ENCODE peak calls at places on chromosomes 16 and 17, in eight cellular contexts. O is WTC11, M is PC-9, F is neural progenitor cell, Y is uterus, Q is osteoblast, H is endothelial cell, J is nephron progenitor cell. G is an unnamed sample.
A peak's percentile ranks its signal among the peaks of the same experiment; 100 is the strongest.

GRCh38 chr17:9677411-9677810 is 32.1 kb downstream of the USP43 start:
- DNase-seq in H (no peak), M (no peak), Q (no peak), O (no peak), F (no peak), J (no peak), Y (no peak), G (no peak)

GRCh38 chr16:24683847-24684493 is 45.5 kb upstream of the TNRC6A start:
- DNase-seq in J (no peak), M (no peak), Q (no peak), H (no peak), O (no peak), Y (no peak), F (peak; percentile 19), G (no peak)

GRCh38 chr17:42409467-42410351 is 13.3 kb downstream of the CAVIN1 start:
- DNase-seq in H (no peak), Q (peak; percentile 99), J (no peak), M (peak; percentile 93), Y (peak; percentile 89), O (no peak), F (no peak), G (no peak)

GRCh38 chr17:29929006-29929543 is 953 bp downstream of the SSH2 start:
- DNase-seq in Q (no peak), Y (peak; percentile 20), F (peak; percentile 35), H (peak; percentile 17), O (no peak), J (peak; percentile 36), M (peak; percentile 68), G (no peak)

GRCh38 chr16:72049110-72049509 is 5.2 kb upstream of the HP start:
- DNase-seq in J (no peak), Y (no peak), H (no peak), F (no peak), O (no peak), Q (no peak), M (no peak), G (no peak)

GRCh38 chr16:66318505-66318904 is 48.0 kb upstream of the CDH5 start:
- DNase-seq in O (no peak), Q (no peak), F (no peak), H (no peak), J (no peak), M (no peak), Y (no peak), G (no peak)

GRCh38 chr17:80243526-80244433 is 16.9 kb upstream of the RNF213 start:
- DNase-seq in F (no peak), Q (peak; percentile 45), M (no peak), H (no peak), O (no peak), J (no peak), Y (no peak), G (no peak)

GRCh38 chr17:81701288-81702071 is 1.7 kb upstream of the MRPL12 start:
- DNase-seq in F (no peak), M (no peak), J (no peak), H (no peak), Q (peak; percentile 91), O (no peak), Y (no peak), G (no peak)

GRCh38 chr16:26396511-26397235 is 670.1 kb upstream of the C16orf82 start:
- DNase-seq in M (no peak), O (no peak), J (peak; percentile 13), Q (no peak), H (no peak), Y (no peak), F (peak; percentile 59), G (no peak)

GRCh38 chr17:74943808-74944522 is 8.3 kb downstream of the OTOP3 start:
- DNase-seq in Y (no peak), H (no peak), F (no peak), J (no peak), M (peak; percentile 91), O (peak; percentile 46), Q (no peak), G (no peak)

GRCh38 chr16:89364603-89365002 is 125.8 kb downstream of the ANKRD11 start:
- DNase-seq in Y (no peak), M (no peak), H (no peak), J (no peak), F (no peak), O (no peak), Q (no peak), G (no peak)

GRCh38 chr17:17792551-17793377 is 44.0 kb downstream of the SREBF1 start:
- DNase-seq in F (peak; percentile 64), M (no peak), J (no peak), O (peak; percentile 36), Y (peak; percentile 61), Q (peak; percentile 98), H (peak; percentile 46), G (peak; percentile 61)

GRCh38 chr16:12784076-12784475 is 19.6 kb downstream of the CPPED1 start:
- DNase-seq in J (no peak), M (no peak), F (no peak), Q (no peak), H (no peak), O (no peak), Y (no peak), G (no peak)

GRCh38 chr17:50280068-50280467 is 5.8 kb downstream of the TMEM92 start:
- DNase-seq in J (no peak), Y (no peak), Q (peak; percentile 38), M (no peak), F (no peak), O (no peak), H (no peak), G (no peak)

GRCh38 chr17:39765159-39765558 is 27.4 kb downstream of the GRB7 start:
- DNase-seq in M (no peak), Q (no peak), F (no peak), J (no peak), O (no peak), H (no peak), Y (no peak), G (no peak)

GRCh38 chr17:50634123-50634914 is at the start of gene ABCC3:
- DNase-seq in J (peak; percentile 62), H (no peak), Y (no peak), O (peak; percentile 37), F (peak; percentile 63), Q (peak; percentile 92), M (no peak), G (no peak)

GRCh38 chr17:1640329-1641064 is 5.0 kb downstream of the SCARF1 start:
- DNase-seq in F (no peak), M (no peak), J (no peak), Q (peak; percentile 71), O (no peak), Y (no peak), H (no peak), G (peak; percentile 72)

DNA sequence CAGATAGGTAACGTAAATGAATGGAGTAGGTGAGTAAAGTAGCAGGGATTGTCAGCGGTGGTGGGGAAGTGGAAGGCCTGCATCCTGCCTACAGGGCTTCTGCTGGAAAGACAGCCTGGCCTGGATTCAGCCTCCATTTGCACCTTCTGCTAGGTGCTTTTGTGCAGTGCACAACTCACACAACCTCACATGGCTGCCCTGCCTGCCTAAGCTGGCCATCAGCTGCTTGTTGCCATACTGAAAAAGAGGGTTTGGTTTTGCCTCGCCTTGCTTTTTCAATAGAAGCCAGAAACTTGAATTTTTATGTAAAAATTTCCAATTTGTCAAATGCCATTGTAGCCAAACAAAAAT is 36.3 kb downstream of the SOST start:
- DNase-seq in J (no peak), H (no peak), M (no peak), O (no peak), F (no peak), Q (no peak), Y (no peak), G (no peak)
- TF ChIP-seq CTCF in J (no peak), H (no peak), M (no peak), O (no peak), F (no peak), Q (no peak), Y (no peak), G (no peak)

DNA sequence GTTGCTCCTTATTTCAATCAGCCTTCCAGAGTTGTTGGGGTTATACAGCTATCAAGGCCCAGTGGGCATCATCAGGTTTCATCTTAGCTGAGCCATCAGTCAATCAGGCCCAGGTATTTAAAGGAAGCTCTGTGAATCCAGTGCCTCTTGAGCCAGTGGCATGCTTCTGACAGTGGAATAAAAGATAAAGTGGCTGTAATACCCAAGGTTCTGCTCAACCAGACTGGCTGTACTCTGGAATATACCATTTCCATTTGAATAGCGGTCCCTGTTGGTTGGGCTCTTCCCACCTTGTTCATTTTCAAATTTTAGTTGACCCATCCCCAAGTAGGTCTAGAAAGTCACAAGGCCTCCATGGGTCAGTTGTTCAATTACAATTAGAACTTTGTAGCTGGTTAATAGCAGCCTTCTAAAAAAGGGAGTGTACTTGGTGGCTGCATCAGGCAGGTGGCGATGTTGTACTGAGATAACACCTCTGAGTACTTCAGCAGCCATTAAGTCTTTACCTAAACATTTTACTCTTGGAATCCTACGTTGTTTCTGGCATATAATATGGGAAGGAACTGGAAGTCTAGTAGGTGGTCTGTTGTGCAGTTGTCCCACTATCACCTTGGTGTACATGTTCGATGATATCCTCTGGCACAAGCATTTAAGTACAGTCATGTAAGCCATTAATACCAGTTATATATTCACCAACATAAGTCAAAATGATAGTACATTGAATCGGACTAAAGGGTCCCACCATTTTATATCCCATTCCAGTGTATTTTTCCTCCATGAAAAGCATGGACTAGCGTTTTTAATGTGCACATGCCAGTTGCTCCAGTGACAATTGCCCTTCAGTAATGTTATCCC is 294.1 kb downstream of the BCAS3 start:
- DNase-seq in O (peak; percentile 49), M (peak; percentile 40), Q (peak; percentile 72), F (peak; percentile 71), Y (peak; percentile 22), H (peak; percentile 46), J (peak; percentile 51), G (no peak)
- TF ChIP-seq CTCF in O (peak; percentile 54), M (peak; percentile 81), Q (peak; percentile 80), F (peak; percentile 86), Y (peak; percentile 53), H (peak; percentile 57), J (peak; percentile 72), G (peak; percentile 41)

DNA sequence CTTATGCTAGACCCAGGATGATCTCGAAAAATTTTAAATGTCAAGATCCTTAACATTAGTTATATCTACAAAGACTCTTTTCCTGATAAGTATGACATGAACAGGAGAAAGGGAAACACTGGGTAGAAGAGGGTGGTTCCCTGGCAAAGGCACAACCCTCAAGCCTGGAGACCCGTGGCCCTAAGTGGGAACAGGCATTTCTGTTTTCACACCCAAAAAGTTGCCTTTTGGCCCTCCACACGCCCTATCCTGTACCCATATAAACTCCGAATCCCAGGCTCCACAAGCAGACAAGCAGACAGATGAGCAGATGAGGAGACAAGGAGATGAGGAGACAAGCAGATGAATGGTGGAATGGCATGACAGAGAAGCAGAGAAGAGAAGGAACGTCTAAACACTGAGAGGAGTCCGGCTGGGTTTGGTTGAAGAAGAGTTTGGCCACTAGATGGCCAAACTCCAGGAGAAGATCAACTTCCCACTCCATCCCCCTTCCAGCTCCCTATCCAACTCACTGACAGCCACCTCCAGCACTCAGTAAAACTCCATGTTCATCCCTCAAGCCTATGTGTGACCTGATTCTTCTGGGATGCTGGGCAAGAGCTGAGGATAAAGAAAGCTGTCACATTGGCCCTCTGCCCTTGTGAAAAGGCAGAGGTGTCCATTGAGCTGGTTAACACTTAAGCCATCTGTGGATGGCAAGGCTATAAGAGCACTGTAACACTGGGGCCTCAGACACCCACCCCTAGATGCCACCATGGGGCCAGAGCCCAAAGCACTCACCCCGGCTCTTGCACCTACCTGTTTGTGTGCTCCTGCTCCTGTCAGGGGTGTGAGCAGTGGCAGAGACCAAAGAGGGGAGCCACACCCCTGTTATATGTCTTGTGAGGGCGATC is 139.6 kb upstream of the FAM20A start:
- DNase-seq in O (no peak), H (no peak), J (no peak), Q (no peak), F (no peak), Y (no peak), M (no peak), G (no peak)
- TF ChIP-seq CTCF in O (no peak), H (no peak), J (no peak), Q (peak; percentile 8), F (no peak), Y (no peak), M (no peak), G (no peak)

GRCh38 chr17:37737081-37737480 is 7.8 kb downstream of the HNF1B start:
- DNase-seq in Q (no peak), J (no peak), H (no peak), M (no peak), O (no peak), Y (no peak), F (no peak), G (no peak)
- TF ChIP-seq CTCF in Q (peak; percentile 26), J (no peak), H (no peak), M (peak; percentile 50), O (no peak), Y (no peak), F (no peak), G (no peak)